ENCODE peak calls at places on chromosomes 3 and 15, in eight cellular contexts. B is H54; S is stimulated activated CD8-positive, alpha-beta memory T cell treated with anti-CD3 and anti-CD28 coated beads, Interleukin-7, amount 100 ng/mL, for 1 hour; K is GM20000; U is BJ; M is brain microvascular endothelial cell; Z is effector memory CD8-positive, alpha-beta T cell; E is A549. I is an unnamed sample.

GRCh38 chr3:9146367-9147071 is 102.9 kb downstream of the SRGAP3 start:
- DNase-seq in E (no peak), S (no peak), Z (no peak), U (no peak), K (no peak), M (no peak), B (no peak), I (no peak)

GRCh38 chr3:172592898-172593669 is 69.9 kb upstream of the TNFSF10 start:
- DNase-seq in E (no peak), B (no peak), S (no peak), U (no peak), Z (no peak), M (no peak), K (no peak), I (no peak)

GRCh38 chr3:39809995-39810595 is 686 bp downstream of the MYRIP start:
- DNase-seq in E (no peak), B (no peak), M (no peak), Z (no peak), S (no peak), U (no peak), K (peak), I (peak)

GRCh38 chr3:116057403-116058006 is 387.8 kb downstream of the LSAMP start:
- DNase-seq in U (no peak), B (no peak), K (no peak), Z (no peak), S (no peak), M (no peak), E (no peak), I (no peak)

GRCh38 chr3:36591959-36592358 is 172.4 kb downstream of the DCLK3 start:
- DNase-seq in E (peak), Z (no peak), M (peak), U (no peak), S (no peak), K (no peak), B (no peak), I (no peak)

GRCh38 chr15:57160823-57161560 is 215.3 kb upstream of the CGNL1 start:
- DNase-seq in E (peak), K (no peak), U (no peak), S (no peak), M (peak), B (peak), Z (no peak), I (no peak)

GRCh38 chr15:41904487-41905359 is 10.9 kb upstream of the SPTBN5 start:
- DNase-seq in E (peak), B (peak), K (peak), M (peak), S (peak), U (no peak), Z (peak), I (peak)

GRCh38 chr15:80123034-80123433 is 29.8 kb upstream of the FAH start:
- DNase-seq in Z (no peak), S (no peak), M (no peak), K (no peak), B (no peak), U (no peak), E (no peak), I (no peak)

GRCh38 chr15:85800460-85801123 is 5.9 kb upstream of the KLHL25 start:
- DNase-seq in K (no peak), B (peak), U (no peak), E (peak), M (peak), Z (no peak), S (no peak), I (peak)

GRCh38 chr3:194305356-194306108 is 45.6 kb downstream of the CPN2 start:
- DNase-seq in K (no peak), S (no peak), B (no peak), M (no peak), E (no peak), U (no peak), Z (no peak), I (peak)

GRCh38 chr3:79175870-79176269 is 591.9 kb downstream of the ROBO1 start:
- DNase-seq in M (no peak), E (no peak), U (no peak), B (no peak), Z (no peak), K (no peak), S (no peak), I (no peak)

GRCh38 chr15:25236861-25237155 is 202.0 kb downstream of the UBE3A start:
- DNase-seq in M (no peak), U (no peak), Z (no peak), K (no peak), E (no peak), S (no peak), B (no peak), I (no peak)

GRCh38 chr3:129485681-129486056 is 42.8 kb upstream of the RHO start:
- DNase-seq in U (peak), M (peak), Z (no peak), S (no peak), E (no peak), K (no peak), B (peak), I (no peak)

GRCh38 chr3:72177075-72178050 is 392.4 kb upstream of the PROK2 start:
- DNase-seq in S (no peak), U (no peak), Z (no peak), M (peak), E (no peak), K (peak), B (no peak), I (no peak)

GRCh38 chr3:195903950-195904290 is 4.4 kb downstream of the TNK2 start:
- DNase-seq in S (no peak), E (no peak), M (no peak), U (no peak), Z (no peak), K (no peak), B (no peak), I (no peak)

GRCh38 chr3:123151251-123151705 is 50.5 kb upstream of the SEC22A start:
- DNase-seq in B (no peak), Z (no peak), K (no peak), E (no peak), M (no peak), U (no peak), S (no peak), I (peak)

GRCh38 chr3:16667633-16668032 is 62.4 kb upstream of the DAZL start:
- DNase-seq in M (no peak), S (no peak), B (no peak), U (no peak), E (no peak), K (no peak), Z (no peak), I (no peak)

GRCh38 chr15:99427668-99428361 is 138.0 kb upstream of the MEF2A start:
- DNase-seq in K (no peak), E (no peak), U (no peak), S (no peak), M (no peak), Z (no peak), B (no peak), I (no peak)

GRCh38 chr15:75107509-75107904 is 84.1 kb downstream of the PPCDC start:
- DNase-seq in Z (no peak), U (no peak), B (no peak), M (no peak), S (no peak), E (no peak), K (no peak), I (no peak)

GRCh38 chr3:147383617-147384016 is 22.7 kb downstream of the ZIC4 start:
- DNase-seq in K (no peak), E (no peak), Z (no peak), S (no peak), M (no peak), B (no peak), U (no peak), I (peak)

GRCh38 chr15:94265009-94265408 is 33.6 kb downstream of the MCTP2 start:
- DNase-seq in K (no peak), Z (no peak), E (no peak), M (peak), S (no peak), U (no peak), B (no peak), I (no peak)

GRCh38 chr3:156389151-156389760 is 165.7 kb downstream of the SSR3 start:
- DNase-seq in M (no peak), K (no peak), U (no peak), E (no peak), B (no peak), Z (no peak), S (no peak), I (no peak)

GRCh38 chr15:60840306-60840702 is 361.4 kb upstream of the ICE2 start:
- DNase-seq in Z (no peak), E (no peak), U (no peak), K (no peak), B (peak), S (no peak), M (peak), I (peak)

GRCh38 chr3:164113406-164114332 is 964.6 kb downstream of the SI start:
- DNase-seq in U (no peak), B (no peak), Z (no peak), S (no peak), K (no peak), E (no peak), M (no peak), I (no peak)

GRCh38 chr15:48925714-48926223 is 38.0 kb downstream of the SHC4 start:
- DNase-seq in M (peak), S (no peak), E (peak), U (peak), Z (no peak), B (peak), K (no peak), I (no peak)

GRCh38 chr3:193910886-193911738 is 224.8 kb upstream of the HES1 start:
- DNase-seq in K (no peak), E (peak), B (no peak), Z (no peak), S (no peak), M (no peak), U (no peak), I (no peak)

GRCh38 chr15:60370105-60370803 is 27.5 kb downstream of the ANXA2 start:
- DNase-seq in S (no peak), B (no peak), K (no peak), Z (no peak), M (peak), U (no peak), E (peak), I (no peak)

GRCh38 chr3:141255864-141256263 is 24.2 kb downstream of the PXYLP1 start:
- DNase-seq in U (no peak), B (no peak), S (no peak), Z (no peak), K (no peak), M (no peak), E (peak), I (peak)

GRCh38 chr3:94167796-94168195 is 104.9 kb downstream of the NSUN3 start:
- DNase-seq in U (no peak), M (no peak), K (no peak), B (no peak), S (no peak), Z (no peak), E (no peak), I (no peak)

I was measured in H9.